ENCODE peak calls at places on chromosomes 4 and X, in five cellular contexts. P is NB4; K is SK-N-MC; F is stimulated activated naive CD4-positive, alpha-beta T cell; N is activated naive CD4-positive, alpha-beta T cell. R is an unnamed sample.
A peak's percentile ranks its signal among the peaks of the same experiment; 100 is the strongest.

GRCh38 chrX:47321978-47322377 is 48.4 kb upstream of the ZNF157 start:
- DNase-seq in K (no peak), N (no peak), F (no peak), P (no peak), R (no peak)

GRCh38 chr4:130395871-130396270 is 1299.9 kb downstream of the C4orf33 start:
- DNase-seq in N (no peak), P (no peak), F (no peak), K (no peak), R (no peak)

GRCh38 chr4:39204543-39204942 is 22.2 kb downstream of the WDR19 start:
- DNase-seq in N (no peak), P (no peak), F (no peak), K (no peak), R (no peak)

GRCh38 chrX:8067754-8068469 is 103.2 kb downstream of the VCX2 start:
- DNase-seq in K (no peak), N (no peak), P (no peak), F (no peak), R (no peak)

GRCh38 chr4:157115613-157116340 is 39.8 kb downstream of the GLRB start:
- DNase-seq in K (peak; percentile 45), P (no peak), F (no peak), N (no peak), R (no peak)

GRCh38 chrX:15475021-15475420 is 18.1 kb downstream of the PIR start:
- DNase-seq in N (no peak), P (no peak), F (no peak), K (no peak), R (no peak)

GRCh38 chr4:26062221-26062620 is 148.2 kb downstream of the SMIM20 start:
- DNase-seq in N (no peak), K (no peak), P (no peak), F (no peak), R (no peak)

GRCh38 chr4:86556791-86557415 is 37.2 kb upstream of the PTPN13 start:
- DNase-seq in N (no peak), K (no peak), P (peak; percentile 71), F (no peak), R (no peak)

GRCh38 chr4:153788419-153789276 is at the start of gene SFRP2:
- DNase-seq in N (no peak), K (no peak), P (no peak), F (peak; percentile 16), R (no peak)

GRCh38 chr4:29708473-29708872 is 1011.7 kb upstream of the PCDH7 start:
- DNase-seq in K (peak; percentile 40), P (peak; percentile 12), N (no peak), F (no peak), R (no peak)

GRCh38 chrX:114626323-114626722 is 42.4 kb downstream of the HTR2C start:
- DNase-seq in K (no peak), N (no peak), P (peak; percentile 8), F (no peak), R (no peak)

GRCh38 chr4:3786196-3786869 is 20.1 kb downstream of the ADRA2C start:
- DNase-seq in N (no peak), F (no peak), P (no peak), K (no peak), R (no peak)

GRCh38 chr4:16508968-16509367 is 282.7 kb upstream of the TAPT1 start:
- DNase-seq in K (no peak), P (peak; percentile 29), N (no peak), F (no peak), R (no peak)